ENCODE peak calls at places on chromosome X, in six cellular contexts. O is BE2C, V is IMR-90, U is gastrocnemius medialis, J is AG09309, P is left ventricle myocardium inferior. M is an unnamed sample.

GRCh38 chrX:152949114-152949513 is 44.8 kb downstream of the PNMA5 start:
- DNase-seq in O (no peak), V (no peak), U (no peak), J (no peak), P (no peak), M (no peak)

GRCh38 chrX:49029876-49030275 is 13.3 kb downstream of the TFE3 start:
- DNase-seq in O (no peak), V (no peak), U (no peak), J (no peak), P (no peak), M (no peak)

GRCh38 chrX:66728818-66729271 is 90.0 kb upstream of the EDA2R start:
- DNase-seq in O (no peak), V (peak; percentile 59), U (peak; percentile 12), J (peak; percentile 20), P (peak; percentile 19), M (peak; percentile 87)

GRCh38 chrX:41238543-41238942 is 95.4 kb upstream of the DDX3X start:
- DNase-seq in O (no peak), V (peak; percentile 76), U (no peak), J (no peak), P (no peak), M (no peak)

GRCh38 chrX:22110729-22111494 is 78.8 kb downstream of the PHEX start:
- DNase-seq in O (no peak), V (peak; percentile 40), U (no peak), J (no peak), P (no peak), M (no peak)

GRCh38 chrX:153782324-153782723 is 1.5 kb downstream of the SRPK3 start:
- DNase-seq in O (peak; percentile 62), V (no peak), U (peak; percentile 81), J (no peak), P (no peak), M (no peak)

GRCh38 chrX:109889289-109890006 is 113.5 kb upstream of the TMEM164 start:
- DNase-seq in O (no peak), V (peak; percentile 27), U (no peak), J (no peak), P (no peak), M (no peak)

GRCh38 chrX:8306296-8306975 is 135.4 kb upstream of the VCX2 start:
- DNase-seq in O (no peak), V (no peak), U (no peak), J (no peak), P (no peak), M (no peak)

GRCh38 chrX:39688576-39689373 is 409.0 kb downstream of the BCOR start:
- DNase-seq in O (peak; percentile 85), V (peak; percentile 7), U (peak; percentile 25), J (no peak), P (peak; percentile 73), M (no peak)

GRCh38 chrX:47311857-47312774 is 58.3 kb upstream of the ZNF157 start:
- DNase-seq in O (peak; percentile 42), V (peak; percentile 63), U (no peak), J (peak; percentile 32), P (no peak), M (no peak)

GRCh38 chrX:65587616-65588526 is 53.3 kb upstream of the LAS1L start:
- DNase-seq in O (no peak), V (peak; percentile 49), U (peak; percentile 46), J (peak; percentile 21), P (peak; percentile 80), M (peak; percentile 96)

GRCh38 chrX:155070663-155070974 is 317 bp downstream of the CMC4 start:
- DNase-seq in O (no peak), V (no peak), U (no peak), J (no peak), P (no peak), M (no peak)

GRCh38 chrX:140432328-140433025 is 72.4 kb downstream of the SOX3 start:
- DNase-seq in O (no peak), V (no peak), U (no peak), J (no peak), P (peak; percentile 30), M (no peak)

GRCh38 chrX:6954836-6955235 is 192.7 kb upstream of the STS start:
- DNase-seq in O (no peak), V (no peak), U (no peak), J (no peak), P (no peak), M (no peak)

GRCh38 chrX:107298276-107298675 is 91.9 kb downstream of the DNAAF6 start:
- DNase-seq in O (no peak), V (no peak), U (no peak), J (no peak), P (no peak), M (no peak)

GRCh38 chrX:35122756-35123155 is 180.2 kb downstream of the FAM47B start:
- DNase-seq in O (no peak), V (peak; percentile 70), U (no peak), J (no peak), P (no peak), M (no peak)

GRCh38 chrX:129531132-129531531 is 7.8 kb upstream of the SMARCA1 start:
- DNase-seq in O (no peak), V (no peak), U (no peak), J (no peak), P (no peak), M (no peak)

GRCh38 chrX:46796574-46797191 is 37.8 kb upstream of the SLC9A7 start:
- DNase-seq in O (peak; percentile 68), V (peak; percentile 64), U (peak; percentile 50), J (no peak), P (peak; percentile 69), M (peak; percentile 94)

GRCh38 chrX:18574591-18574990 is 97.3 kb downstream of the RS1 start:
- DNase-seq in O (no peak), V (peak; percentile 81), U (peak; percentile 10), J (peak; percentile 21), P (peak; percentile 22), M (no peak)

GRCh38 chrX:28649541-28649940 is 62.3 kb downstream of the IL1RAPL1 start:
- DNase-seq in O (no peak), V (peak; percentile 30), U (no peak), J (no peak), P (no peak), M (no peak)

GRCh38 chrX:37353646-37354045 is 4.5 kb downstream of the PRRG1 start:
- DNase-seq in O (no peak), V (no peak), U (no peak), J (no peak), P (no peak), M (no peak)

GRCh38 chrX:19680580-19680979 is 165.3 kb upstream of the MAP3K15 start:
- DNase-seq in O (no peak), V (no peak), U (no peak), J (no peak), P (no peak), M (no peak)

GRCh38 chrX:19678941-19679340 is 163.6 kb upstream of the MAP3K15 start:
- DNase-seq in O (no peak), V (no peak), U (no peak), J (no peak), P (no peak), M (no peak)

GRCh38 chrX:19679787-19680186 is 164.5 kb upstream of the MAP3K15 start:
- DNase-seq in O (no peak), V (no peak), U (no peak), J (no peak), P (no peak), M (no peak)

GRCh38 chrX:19674041-19674769 is 158.9 kb upstream of the MAP3K15 start:
- DNase-seq in O (no peak), V (no peak), U (no peak), J (no peak), P (no peak), M (no peak)

DNA sequence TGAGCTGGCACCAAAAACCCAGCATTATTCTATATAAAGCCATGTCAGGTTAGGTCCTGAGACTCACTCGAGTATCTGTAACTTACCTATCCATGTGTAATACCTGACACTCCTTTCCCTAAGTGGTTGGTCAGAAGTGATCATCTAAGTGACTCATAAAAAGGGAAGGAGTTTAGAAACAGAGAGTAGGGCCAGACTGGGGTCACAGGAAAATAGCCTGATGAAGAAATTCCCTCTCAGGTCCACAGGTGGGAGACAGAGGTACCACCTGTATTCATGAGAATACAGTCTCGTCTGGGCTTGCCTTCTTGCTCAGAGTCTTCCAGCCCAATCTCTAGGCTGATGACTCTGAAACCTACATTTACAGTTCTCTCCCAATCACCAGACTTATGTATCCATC is 161.8 kb upstream of the MAP3K15 start:
- DNase-seq in O (no peak), V (no peak), U (no peak), J (no peak), P (no peak), M (no peak)
- TF ChIP-seq CTCF in O (no peak), V (no peak), U (no peak), J (no peak), P (no peak), M (no peak)

GRCh38 chrX:72180539-72180938 is 1.0 kb upstream of the PIN4 start:
- DNase-seq in O (no peak), V (no peak), U (no peak), J (no peak), P (no peak), M (no peak)

GRCh38 chrX:72181178-72182125 is at the start of gene PIN4:
- DNase-seq in O (peak; percentile 92), V (peak; percentile 97), U (peak; percentile 93), J (peak; percentile 92), P (peak; percentile 87), M (peak; percentile 96)

GRCh38 chrX:72182924-72183323 is 1.4 kb downstream of the PIN4 start:
- DNase-seq in O (no peak), V (no peak), U (no peak), J (no peak), P (no peak), M (no peak)
- H3K4me3 ChIP-seq in O (peak overlapping the region; percentile 96), V (no peak overlapping the region), U (no peak overlapping the region), J (no peak overlapping the region), P (peak overlapping the region; percentile 82), M (no peak overlapping the region)

GRCh38 chrX:23952984-23953907 is 45.4 kb downstream of the CXorf58 start:
- DNase-seq in O (no peak), V (no peak), U (no peak), J (no peak), P (no peak), M (peak; percentile 75)

GRCh38 chrX:23952401-23952800 is 44.6 kb downstream of the CXorf58 start:
- DNase-seq in O (no peak), V (no peak), U (no peak), J (no peak), P (no peak), M (no peak)

GRCh38 chrX:23954396-23954795 is 46.6 kb downstream of the CXorf58 start:
- DNase-seq in O (no peak), V (no peak), U (no peak), J (no peak), P (no peak), M (no peak)

GRCh38 chrX:23959781-23960180 is 52.0 kb downstream of the CXorf58 start:
- DNase-seq in O (no peak), V (no peak), U (no peak), J (no peak), P (no peak), M (no peak)

DNA sequence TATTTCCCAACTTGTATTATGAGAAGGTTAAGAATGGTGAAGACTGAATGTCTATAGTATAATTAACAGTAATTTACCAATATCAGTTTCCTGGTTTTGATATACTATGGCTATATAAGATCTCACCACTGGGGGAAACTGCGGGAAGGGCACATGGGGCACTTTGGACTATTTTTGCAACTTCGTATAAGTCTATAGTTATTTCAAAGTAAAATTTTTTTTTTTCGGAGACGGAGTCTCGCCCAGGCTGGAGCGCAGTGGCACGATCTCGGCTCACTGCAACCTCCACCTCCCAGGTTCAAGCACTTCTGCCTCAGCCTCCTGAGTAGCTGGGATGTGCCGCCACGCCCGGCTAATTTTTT is 46.1 kb downstream of the CXorf58 start:
- DNase-seq in O (no peak), V (no peak), U (no peak), J (no peak), P (no peak), M (peak; percentile 23)
- TF ChIP-seq CTCF in O (no peak), V (no peak), U (no peak), J (no peak), P (no peak), M (no peak)

GRCh38 chrX:103063191-103063845 is 653 bp downstream of the BEX1 start:
- DNase-seq in O (peak; percentile 61), V (peak; percentile 12), U (no peak), J (no peak), P (no peak), M (no peak)
- H3K4me3 ChIP-seq in O (peak overlapping the region; percentile 75), V (no peak overlapping the region), U (no peak overlapping the region), J (peak overlapping the region; percentile 45), P (peak overlapping the region; percentile 54), M (no peak overlapping the region)

M was measured in lower leg skin.